ENCODE peak calls at places on chromosomes 4 and X, in six cellular contexts. G is AG09309; N is H9; X is NCI-H1417; K is stimulated activated CD8-positive, alpha-beta memory T cell treated with anti-CD3 and anti-CD28 coated beads, Interleukin-4, amount 100 ng/mL, for 4 hours; E is NCI-H345. U is an unnamed sample.

GRCh38 chr4:169271692-169272007 is 894 bp upstream of the SH3RF1 start:
- DNase-seq in E (no peak), K (no peak), N (no peak), X (no peak), G (no peak), U (no peak)

GRCh38 chrX:18422325-18422724 is 3.1 kb upstream of the CDKL5 start:
- DNase-seq in N (no peak), G (peak; percentile 59), X (no peak), E (no peak), K (no peak), U (no peak)

GRCh38 chrX:70313503-70313902 is 23.6 kb downstream of the KIF4A start:
- DNase-seq in K (no peak), E (no peak), G (no peak), N (no peak), X (no peak), U (no peak)

GRCh38 chrX:15301924-15302323 is 13.5 kb downstream of the ASB11 start:
- DNase-seq in E (no peak), K (no peak), X (peak; percentile 4), G (peak; percentile 24), N (no peak), U (no peak)

GRCh38 chrX:70030242-70030823 is 19.4 kb downstream of the AWAT2 start:
- DNase-seq in X (peak; percentile 13), N (peak; percentile 56), G (no peak), K (no peak), E (peak; percentile 14), U (peak; percentile 10)

GRCh38 chr4:142404191-142404611 is 441.9 kb downstream of the INPP4B start:
- DNase-seq in G (no peak), N (no peak), E (no peak), K (peak; percentile 16), X (no peak), U (no peak)

GRCh38 chr4:125168531-125168930 is 146.2 kb upstream of the FAT4 start:
- DNase-seq in K (no peak), E (no peak), G (no peak), N (no peak), X (no peak), U (no peak)

GRCh38 chrX:15292861-15293260 is 22.6 kb downstream of the ASB11 start:
- DNase-seq in K (no peak), E (no peak), N (no peak), X (no peak), G (no peak), U (no peak)

GRCh38 chrX:134374294-134374693 is 85.7 kb upstream of the HPRT1 start:
- DNase-seq in N (no peak), X (no peak), E (no peak), G (no peak), K (no peak), U (no peak)

GRCh38 chr4:105630670-105631655 is 77.5 kb downstream of the INTS12 start:
- DNase-seq in X (no peak), G (no peak), E (no peak), N (no peak), K (no peak), U (no peak)

GRCh38 chr4:78120144-78120880 is 63.2 kb downstream of the FRAS1 start:
- DNase-seq in N (no peak), E (no peak), X (no peak), K (no peak), G (no peak), U (no peak)

GRCh38 chrX:111035256-111035655 is 60.7 kb upstream of the PAK3 start:
- DNase-seq in X (no peak), E (peak; percentile 32), N (no peak), G (no peak), K (no peak), U (no peak)

U was measured in cerebellar nuclear complex.